ENCODE peak calls at places on chromosomes 11 and 22, in four cellular contexts. V is MCF 10A, W is nephron progenitor cell, F is retina. X is an unnamed sample.

GRCh38 chr11:22792497-22792896 is 37.1 kb downstream of the SVIP start:
- DNase-seq in V (peak), F (peak), W (no peak), X (no peak)

GRCh38 chr11:63769044-63769718 is 606 bp upstream of the ZFTA start:
- DNase-seq in F (no peak), V (no peak), W (peak), X (peak)

GRCh38 chr11:33094157-33094556 is 54.8 kb downstream of the TCP11L1 start:
- DNase-seq in W (no peak), V (no peak), F (no peak), X (no peak)

GRCh38 chr11:61792310-61793083 is at the start of the genes FEN1 and TMEM258:
- DNase-seq in W (peak), V (peak), F (peak), X (peak)

GRCh38 chr11:71145988-71146824 is 106.2 kb downstream of the SHANK2 start:
- DNase-seq in V (no peak), F (no peak), W (no peak), X (no peak)

GRCh38 chr11:130769782-130770565 is 146.3 kb downstream of the SNX19 start:
- DNase-seq in W (no peak), V (no peak), F (no peak), X (no peak)

GRCh38 chr11:78654071-78654470 is 79.4 kb upstream of the NARS2 start:
- DNase-seq in W (no peak), F (no peak), V (no peak), X (no peak)

GRCh38 chr11:14500181-14500651 is 605 bp upstream of the COPB1 start:
- DNase-seq in V (peak), W (peak), F (peak), X (no peak)

GRCh38 chr22:47168441-47168840 is 406.0 kb downstream of the TBC1D22A start:
- DNase-seq in W (no peak), F (no peak), V (no peak), X (no peak)

X was measured in glutamatergic neuron.